ENCODE peak calls at places on chromosomes 5 and 9, in five cellular contexts. One of them, this sample, is unnamed.

GRCh38 chr5:91382530-91383026 is 539 bp downstream of the ARRDC3 start:
- DNase-seq in lower lobe of right lung: no peak
- DNase-seq in GM23248: peak; percentile 72
- DNase-seq in uterus: no peak
- DNase-seq in GM06990: peak; percentile 13
- DNase-seq in this sample: peak; percentile 55

GRCh38 chr9:88751781-88752180 is 216.8 kb downstream of the NXNL2 start:
- DNase-seq in GM06990: no peak
- DNase-seq in uterus: no peak
- DNase-seq in lower lobe of right lung: no peak
- DNase-seq in GM23248: no peak
- DNase-seq in this sample: no peak

GRCh38 chr5:14790220-14790619 is 81.4 kb downstream of the ANKH start:
- DNase-seq in GM23248: no peak
- DNase-seq in GM06990: no peak
- DNase-seq in uterus: no peak
- DNase-seq in lower lobe of right lung: no peak
- DNase-seq in this sample: peak; percentile 50

GRCh38 chr5:88824892-88825781 is 57.8 kb downstream of the MEF2C start:
- DNase-seq in GM06990: no peak
- DNase-seq in lower lobe of right lung: no peak
- DNase-seq in uterus: no peak
- DNase-seq in GM23248: peak; percentile 79
- DNase-seq in this sample: peak; percentile 90

GRCh38 chr9:113581865-113582697 is 118.6 kb downstream of the RGS3 start:
- DNase-seq in GM23248: peak; percentile 69
- DNase-seq in GM06990: peak; percentile 90
- DNase-seq in lower lobe of right lung: peak; percentile 90
- DNase-seq in uterus: peak; percentile 61
- DNase-seq in this sample: peak; percentile 85

GRCh38 chr9:114038724-114039313 is 39.3 kb downstream of the AMBP start:
- DNase-seq in GM06990: no peak
- DNase-seq in uterus: no peak
- DNase-seq in GM23248: no peak
- DNase-seq in lower lobe of right lung: no peak
- DNase-seq in this sample: no peak

GRCh38 chr9:73199886-73200285 is 48.2 kb downstream of the ANXA1 start:
- DNase-seq in GM06990: no peak
- DNase-seq in lower lobe of right lung: no peak
- DNase-seq in GM23248: no peak
- DNase-seq in uterus: no peak
- DNase-seq in this sample: peak; percentile 39

GRCh38 chr5:575636-576035 is 36.5 kb upstream of the CEP72 start:
- DNase-seq in GM06990: no peak
- DNase-seq in GM23248: no peak
- DNase-seq in lower lobe of right lung: no peak
- DNase-seq in uterus: no peak
- DNase-seq in this sample: no peak

GRCh38 chr9:83154087-83154736 is 91.3 kb upstream of the RASEF start:
- DNase-seq in uterus: no peak
- DNase-seq in GM06990: peak; percentile 2
- DNase-seq in GM23248: peak; percentile 50
- DNase-seq in lower lobe of right lung: no peak
- DNase-seq in this sample: peak; percentile 67

GRCh38 chr5:133396724-133397123 is 215.6 kb downstream of the FSTL4 start:
- DNase-seq in GM06990: no peak
- DNase-seq in GM23248: no peak
- DNase-seq in lower lobe of right lung: no peak
- DNase-seq in uterus: no peak
- DNase-seq in this sample: no peak

GRCh38 chr5:154194348-154195329 is 4.1 kb downstream of the GALNT10 start:
- DNase-seq in GM23248: peak; percentile 56
- DNase-seq in lower lobe of right lung: no peak
- DNase-seq in uterus: no peak
- DNase-seq in GM06990: no peak
- DNase-seq in this sample: peak; percentile 59

GRCh38 chr5:160197341-160198147 is 31.8 kb upstream of the FABP6 start:
- DNase-seq in GM23248: no peak
- DNase-seq in uterus: peak; percentile 22
- DNase-seq in lower lobe of right lung: no peak
- DNase-seq in GM06990: no peak
- DNase-seq in this sample: peak; percentile 91

GRCh38 chr9:13431137-13431536 is 151.6 kb upstream of the MPDZ start:
- DNase-seq in lower lobe of right lung: no peak
- DNase-seq in GM23248: no peak
- DNase-seq in uterus: no peak
- DNase-seq in GM06990: no peak
- DNase-seq in this sample: no peak

GRCh38 chr9:127637322-127637847 is 25.3 kb downstream of the STXBP1 start:
- DNase-seq in GM06990: no peak
- DNase-seq in GM23248: peak; percentile 94
- DNase-seq in lower lobe of right lung: no peak
- DNase-seq in uterus: peak; percentile 47
- DNase-seq in this sample: peak; percentile 88

GRCh38 chr9:2600307-2600706 is 21.3 kb upstream of the VLDLR start:
- DNase-seq in GM23248: no peak
- DNase-seq in GM06990: no peak
- DNase-seq in lower lobe of right lung: no peak
- DNase-seq in uterus: no peak
- DNase-seq in this sample: no peak

GRCh38 chr5:1405539-1406530 is 39.4 kb downstream of the SLC6A3 start:
- DNase-seq in lower lobe of right lung: peak; percentile 32
- DNase-seq in GM23248: no peak
- DNase-seq in uterus: no peak
- DNase-seq in GM06990: no peak
- DNase-seq in this sample: no peak

DNA sequence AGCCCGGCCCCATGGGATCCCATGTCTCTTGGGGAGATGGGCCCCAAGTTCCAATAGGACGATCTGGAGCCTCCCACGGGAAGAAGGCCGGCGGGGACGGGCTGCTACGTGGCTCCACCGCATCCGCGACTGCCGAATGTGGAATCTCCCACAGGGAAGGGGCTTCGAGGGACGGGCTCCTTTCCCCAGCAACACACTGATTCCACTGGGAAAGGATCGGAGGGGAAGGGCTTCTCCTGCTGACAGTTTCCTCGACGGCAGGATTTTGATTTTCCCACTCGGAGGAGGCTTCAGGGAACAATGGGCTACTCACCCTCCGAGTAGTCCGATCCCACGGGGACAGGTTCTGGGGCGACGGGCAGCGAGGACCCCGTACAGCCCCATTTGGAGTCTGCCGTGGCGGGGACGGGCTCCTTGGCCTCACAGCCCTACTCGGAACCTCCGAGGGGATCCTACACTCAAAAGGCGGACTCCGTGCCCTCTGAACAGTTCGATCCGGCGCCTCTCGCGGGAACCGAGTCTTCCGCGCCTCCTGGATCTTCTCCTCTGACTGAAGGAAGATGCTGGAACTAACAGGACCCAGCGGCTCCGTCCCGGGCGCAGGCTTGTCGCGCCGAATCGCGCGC is 1.3 kb downstream of the PROB1 start:
- DNase-seq in GM23248: no peak
- DNase-seq in GM06990: no peak
- DNase-seq in lower lobe of right lung: no peak
- DNase-seq in uterus: no peak
- DNase-seq in this sample: no peak
- H3K4me3 ChIP-seq in GM23248: peak overlapping the region; percentile 65
- H3K4me3 ChIP-seq in GM06990: peak overlapping the region; percentile 68
- H3K4me3 ChIP-seq in lower lobe of right lung: peak overlapping the region; percentile 65
- H3K4me3 ChIP-seq in uterus: peak overlapping the region; percentile 20
- H3K4me3 ChIP-seq in this sample: peak overlapping the region; percentile 59

GRCh38 chr9:117494401-117495130 is 79.7 kb upstream of the ASTN2 start:
- DNase-seq in uterus: no peak
- DNase-seq in lower lobe of right lung: no peak
- DNase-seq in GM23248: no peak
- DNase-seq in GM06990: no peak
- DNase-seq in this sample: peak; percentile 8
- H3K4me3 ChIP-seq in uterus: no peak overlapping the region
- H3K4me3 ChIP-seq in lower lobe of right lung: no peak overlapping the region
- H3K4me3 ChIP-seq in GM23248: no peak overlapping the region
- H3K4me3 ChIP-seq in GM06990: no peak overlapping the region
- H3K4me3 ChIP-seq in this sample: no peak overlapping the region

GRCh38 chr9:5113994-5114748 is 71.3 kb downstream of the INSL6 start:
- DNase-seq in lower lobe of right lung: no peak
- DNase-seq in GM23248: no peak
- DNase-seq in uterus: no peak
- DNase-seq in GM06990: peak; percentile 5
- DNase-seq in this sample: no peak
- H3K4me3 ChIP-seq in lower lobe of right lung: no peak overlapping the region
- H3K4me3 ChIP-seq in GM23248: no peak overlapping the region
- H3K4me3 ChIP-seq in uterus: no peak overlapping the region
- H3K4me3 ChIP-seq in GM06990: no peak overlapping the region
- H3K4me3 ChIP-seq in this sample: no peak overlapping the region

GRCh38 chr9:29200650-29201049 is 1627.4 kb upstream of the C9orf72 start:
- DNase-seq in uterus: no peak
- DNase-seq in lower lobe of right lung: no peak
- DNase-seq in GM06990: no peak
- DNase-seq in GM23248: no peak
- DNase-seq in this sample: no peak
- H3K4me3 ChIP-seq in uterus: no peak overlapping the region
- H3K4me3 ChIP-seq in lower lobe of right lung: no peak overlapping the region
- H3K4me3 ChIP-seq in GM06990: no peak overlapping the region
- H3K4me3 ChIP-seq in GM23248: no peak overlapping the region
- H3K4me3 ChIP-seq in this sample: no peak overlapping the region